ENCODE peak calls at places on chromosome 6, in four cellular contexts. U is IMR-90, N is K562, D is GM12878. J is an unnamed sample.

GRCh38 chr6:7882505-7883257 is 27.9 kb downstream of the TXNDC5 start:
- DNase-seq in D (no peak), U (no peak), N (no peak), J (no peak)

GRCh38 chr6:147170269-147170668 is 33.9 kb upstream of the STXBP5 start:
- DNase-seq in N (no peak), U (peak), D (no peak), J (no peak)

GRCh38 chr6:24146871-24147270 is 20.9 kb downstream of the NRSN1 start:
- DNase-seq in D (no peak), N (no peak), U (no peak), J (no peak)

GRCh38 chr6:88376759-88377387 is 210.7 kb upstream of the CNR1 start:
- DNase-seq in U (peak), N (no peak), D (no peak), J (no peak)

GRCh38 chr6:14016930-14017625 is 92.3 kb downstream of the RNF182 start:
- DNase-seq in U (peak), D (no peak), N (no peak), J (no peak)

GRCh38 chr6:336159-337114 is 44.1 kb downstream of the DUSP22 start:
- DNase-seq in N (no peak), D (peak), U (no peak), J (no peak)

GRCh38 chr6:30071858-30072257 is 3.7 kb downstream of the RNF39 start:
- DNase-seq in U (no peak), N (no peak), D (no peak), J (no peak)

GRCh38 chr6:80282913-80283554 is 176.6 kb downstream of the BCKDHB start:
- DNase-seq in D (no peak), N (no peak), U (no peak), J (no peak)

GRCh38 chr6:28944412-28945006 is 20.7 kb upstream of the TRIM27 start:
- DNase-seq in D (peak), U (peak), N (peak), J (no peak)
- TF ChIP-seq ELK1 in D (no peak), U (no peak), N (no peak), J (no peak)

GRCh38 chr6:78629154-78629721 is 238.1 kb upstream of the IRAK1BP1 start:
- DNase-seq in U (peak), D (no peak), N (no peak), J (no peak)

DNA sequence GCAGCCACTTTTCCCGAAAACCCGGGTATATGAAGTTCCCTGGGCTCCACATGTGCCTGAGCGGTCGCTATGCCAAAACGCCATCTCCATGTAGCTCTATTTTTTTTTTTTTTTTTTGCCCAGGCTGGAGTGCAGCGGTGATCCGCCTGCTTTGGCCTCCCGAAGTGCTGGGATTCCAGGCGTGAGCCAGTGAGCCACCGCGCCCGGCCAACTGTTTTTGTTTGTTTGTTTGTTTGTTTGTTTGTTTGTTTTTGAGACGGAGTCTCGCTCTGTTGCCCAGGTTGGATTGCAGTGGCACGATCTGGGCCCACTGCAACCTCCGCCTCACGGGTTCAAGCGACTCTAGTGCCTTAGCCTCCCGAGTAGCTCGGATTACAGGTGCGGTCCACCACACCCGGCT is 237.5 kb upstream of the IRAK1BP1 start:
- DNase-seq in N (no peak), U (no peak), D (no peak), J (no peak)
- TF ChIP-seq ELK1 in N (no peak), U (no peak), D (no peak), J (no peak)

DNA sequence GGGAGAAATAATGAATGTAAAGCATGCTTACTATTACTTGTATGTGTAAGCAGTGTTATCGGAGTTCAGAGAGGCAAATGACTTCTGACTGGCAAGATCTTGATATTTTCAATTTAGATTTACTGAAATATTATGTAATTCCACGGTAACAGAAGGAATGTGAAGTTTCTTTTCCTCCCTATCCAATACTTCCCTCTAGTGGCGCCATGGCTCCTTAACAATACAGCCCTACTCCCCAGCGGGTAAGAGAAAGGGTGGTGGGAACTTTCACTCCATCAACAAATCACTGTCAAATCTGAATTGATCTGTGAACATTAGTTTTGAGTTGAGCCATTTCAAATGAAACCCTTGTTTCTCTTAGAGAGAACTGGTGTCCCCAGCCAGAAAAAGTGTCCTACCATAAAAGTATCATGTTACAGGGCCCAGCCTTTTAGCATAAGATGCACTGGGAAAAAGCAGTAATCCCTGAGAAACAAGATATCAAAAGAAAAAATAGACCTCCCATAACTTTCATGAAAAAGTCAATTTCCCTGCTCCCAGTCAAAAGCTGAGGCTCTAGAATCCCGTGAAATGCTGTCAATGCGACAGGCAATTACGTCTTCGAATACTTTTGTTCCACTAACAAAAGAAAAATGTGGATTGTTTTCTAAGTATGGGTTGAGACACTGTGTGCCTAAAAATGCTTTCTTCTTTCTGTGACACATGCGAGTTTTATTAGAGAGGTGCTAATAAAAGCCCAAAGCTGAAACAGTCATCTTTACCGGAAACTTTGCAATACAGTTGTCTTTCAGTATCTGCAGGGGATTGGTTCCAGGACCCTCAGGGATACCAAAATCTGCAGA is 12.9 kb downstream of the COX7A2 start:
- DNase-seq in N (peak), D (no peak), U (peak), J (peak)
- TF ChIP-seq ELK1 in N (no peak), D (no peak), U (no peak), J (no peak)

GRCh38 chr6:134714679-134715078 is 235.2 kb downstream of the ALDH8A1 start:
- DNase-seq in N (no peak), U (peak), D (no peak), J (no peak)
- TF ChIP-seq ELK1 in N (no peak), U (no peak), D (no peak), J (no peak)

GRCh38 chr6:10555625-10556309 is 34.6 kb downstream of the GCNT2 start:
- DNase-seq in N (no peak), D (no peak), U (peak), J (no peak)

GRCh38 chr6:10558575-10558974 is 37.4 kb downstream of the GCNT2 start:
- DNase-seq in U (no peak), N (no peak), D (no peak), J (no peak)

GRCh38 chr6:10554826-10555225 is 33.7 kb downstream of the GCNT2 start:
- DNase-seq in N (no peak), D (no peak), U (no peak), J (no peak)

GRCh38 chr6:10557886-10558285 is 36.7 kb downstream of the GCNT2 start:
- DNase-seq in N (no peak), U (no peak), D (no peak), J (no peak)

DNA sequence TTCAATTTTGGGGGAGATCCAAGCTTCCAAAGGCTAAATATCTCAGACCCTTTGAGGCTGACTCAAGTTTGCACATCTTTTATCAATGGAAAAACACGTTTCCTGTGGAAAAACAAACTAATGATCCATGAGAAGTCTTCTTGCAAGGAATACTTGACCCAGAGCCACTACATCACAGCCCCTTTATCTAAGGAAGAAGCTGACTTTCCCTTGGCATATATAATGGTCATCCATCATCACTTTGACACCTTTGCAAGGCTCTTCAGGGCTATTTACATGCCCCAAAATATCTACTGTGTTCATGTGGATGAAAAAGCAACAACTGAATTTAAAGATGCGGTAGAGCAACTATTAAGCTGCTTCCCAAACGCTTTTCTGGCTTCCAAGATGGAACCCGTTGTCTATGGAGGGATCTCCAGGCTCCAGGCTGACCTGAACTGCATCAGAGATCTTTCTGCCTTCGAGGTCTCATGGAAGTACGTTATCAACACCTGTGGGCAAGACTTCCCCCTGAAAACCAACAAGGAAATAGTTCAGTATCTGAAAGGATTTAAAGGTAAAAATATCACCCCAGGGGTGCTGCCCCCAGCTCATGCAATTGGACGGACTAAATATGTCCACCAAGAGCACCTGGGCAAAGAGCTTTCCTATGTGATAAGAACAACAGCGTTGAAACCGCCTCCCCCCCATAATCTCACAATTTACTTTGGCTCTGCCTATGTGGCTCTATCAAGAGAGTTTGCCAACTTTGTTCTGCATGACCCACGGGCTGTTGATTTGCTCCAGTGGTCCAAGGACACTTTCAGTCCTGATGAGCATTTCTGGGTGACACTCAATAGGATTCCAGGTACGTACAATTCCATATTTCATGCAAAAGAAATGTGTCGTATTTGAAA is 35.6 kb downstream of the GCNT2 start:
- DNase-seq in N (no peak), D (no peak), U (no peak), J (no peak)
- TF ChIP-seq ELK1 in N (no peak), D (no peak), U (no peak), J (no peak)

GRCh38 chr6:158713469-158713868 is 63.6 kb downstream of the SYTL3 start:
- DNase-seq in D (no peak), U (no peak), N (no peak), J (no peak)

GRCh38 chr6:158715330-158716311 is 65.8 kb downstream of the SYTL3 start:
- DNase-seq in N (no peak), U (no peak), D (no peak), J (no peak)

GRCh38 chr6:158717341-158718328 is 67.8 kb downstream of the SYTL3 start:
- DNase-seq in D (peak), N (no peak), U (no peak), J (no peak)

GRCh38 chr6:158722176-158722729 is 72.4 kb downstream of the SYTL3 start:
- DNase-seq in U (no peak), D (no peak), N (no peak), J (no peak)

DNA sequence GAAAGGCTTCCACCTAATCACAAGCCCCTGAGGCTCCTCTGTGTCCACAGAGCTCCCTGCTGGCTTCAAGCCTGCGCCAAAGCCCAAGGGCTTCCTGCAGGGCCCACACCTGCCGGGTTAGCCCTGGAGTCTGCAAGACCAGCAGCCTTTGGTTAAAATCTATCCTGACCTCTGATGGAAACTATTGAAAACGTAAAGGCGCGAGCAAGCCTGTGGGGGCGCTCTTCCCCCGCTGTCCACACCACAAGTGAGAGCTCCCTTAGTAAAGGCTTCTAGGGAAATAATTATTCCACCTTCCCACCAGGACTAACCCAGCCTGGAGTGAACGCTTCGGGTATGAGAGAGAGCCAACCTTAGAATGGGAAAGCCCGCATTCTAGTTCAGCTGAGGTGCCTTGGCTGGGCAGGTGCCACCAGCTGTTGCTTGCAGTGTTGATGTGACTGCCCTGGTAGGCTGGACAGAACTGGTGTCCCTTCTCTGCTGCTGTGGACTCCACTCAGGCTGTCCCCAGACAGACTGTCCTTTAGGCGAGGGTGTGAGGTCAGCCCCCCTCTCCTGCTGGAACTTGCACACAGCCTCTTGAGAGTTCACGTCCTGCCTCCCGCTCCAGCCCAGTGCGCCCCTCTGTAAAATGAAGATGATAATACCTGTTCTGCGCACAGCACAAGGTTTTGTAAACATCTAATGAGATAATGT is 68.7 kb downstream of the SYTL3 start:
- DNase-seq in D (no peak), N (peak), U (no peak), J (peak)
- TF ChIP-seq ELK1 in D (no peak), N (no peak), U (no peak), J (no peak)

GRCh38 chr6:140784573-140784972 is 1348.2 kb upstream of the GJE1 start:
- DNase-seq in U (peak), N (no peak), D (no peak), J (no peak)
- TF ChIP-seq ELK1 in U (no peak), N (no peak), D (no peak), J (no peak)

GRCh38 chr6:157891544-157892362 is 68.7 kb downstream of the SNX9 start:
- DNase-seq in U (no peak), N (peak), D (no peak), J (no peak)

GRCh38 chr6:157895585-157895984 is 72.5 kb downstream of the SNX9 start:
- DNase-seq in U (no peak), D (no peak), N (no peak), J (no peak)

GRCh38 chr6:157892363-157892878 is 69.4 kb downstream of the SNX9 start:
- DNase-seq in U (no peak), N (no peak), D (no peak), J (no peak)

GRCh38 chr6:157896931-157897330 is 73.9 kb downstream of the SNX9 start:
- DNase-seq in U (no peak), N (no peak), D (no peak), J (no peak)

GRCh38 chr6:157893238-157893637 is 70.2 kb downstream of the SNX9 start:
- DNase-seq in N (no peak), U (no peak), D (no peak), J (no peak)
- TF ChIP-seq ELK1 in N (no peak), U (no peak), D (no peak), J (no peak)

GRCh38 chr6:136410201-136411027 is 120.8 kb upstream of the BCLAF1 start:
- DNase-seq in D (peak), U (peak), N (no peak), J (no peak)

GRCh38 chr6:136412410-136412809 is 122.8 kb upstream of the BCLAF1 start:
- DNase-seq in N (no peak), D (no peak), U (no peak), J (no peak)

GRCh38 chr6:136411028-136411329 is 121.3 kb upstream of the BCLAF1 start:
- DNase-seq in D (no peak), N (no peak), U (no peak), J (no peak)

GRCh38 chr6:136411453-136412354 is 122.1 kb upstream of the BCLAF1 start:
- DNase-seq in N (no peak), D (no peak), U (no peak), J (no peak)

DNA sequence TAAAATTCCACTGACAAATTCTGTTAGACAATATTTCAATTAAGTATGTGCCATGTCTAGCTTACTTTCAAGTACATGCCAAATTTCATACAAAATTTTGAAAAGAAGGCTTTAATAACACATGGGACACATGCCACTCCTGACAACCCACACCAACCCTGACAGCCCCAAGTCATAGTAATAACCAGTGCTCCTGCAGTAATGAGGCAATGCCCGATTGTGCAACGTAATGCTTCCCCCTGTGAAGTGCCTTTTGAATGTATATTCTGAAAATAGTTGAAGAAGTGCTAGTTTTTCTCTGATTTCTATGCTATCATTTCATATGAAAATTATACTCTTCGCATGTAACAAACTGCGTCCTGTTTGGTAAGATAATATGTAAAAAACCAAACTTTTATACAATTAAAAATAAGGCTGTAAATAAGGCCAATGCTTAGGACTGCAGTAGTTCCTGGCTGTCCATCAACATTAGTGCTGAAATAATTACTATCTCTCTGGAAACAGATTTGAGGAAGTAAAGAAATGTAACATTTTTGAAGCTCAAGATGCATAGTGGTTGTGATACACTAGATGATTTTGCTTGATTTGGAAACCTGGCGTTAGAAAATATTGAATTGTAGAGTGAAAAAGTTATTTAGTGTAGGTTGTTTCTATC is 125.8 kb upstream of the BCLAF1 start:
- DNase-seq in D (no peak), N (no peak), U (peak), J (no peak)
- TF ChIP-seq ELK1 in D (no peak), N (no peak), U (no peak), J (no peak)

GRCh38 chr6:70552974-70553373 is 13.8 kb upstream of the SDHAF4 start:
- DNase-seq in D (no peak), N (no peak), U (no peak), J (no peak)

GRCh38 chr6:70549327-70549726 is 17.4 kb upstream of the SDHAF4 start:
- DNase-seq in N (no peak), D (no peak), U (peak), J (no peak)

GRCh38 chr6:70547313-70547712 is 19.4 kb upstream of the SDHAF4 start:
- DNase-seq in D (no peak), U (peak), N (no peak), J (no peak)

GRCh38 chr6:70551566-70551965 is 15.2 kb upstream of the SDHAF4 start:
- DNase-seq in D (no peak), N (no peak), U (no peak), J (no peak)

GRCh38 chr6:70547905-70548304 is 18.8 kb upstream of the SDHAF4 start:
- DNase-seq in D (no peak), U (no peak), N (no peak), J (no peak)
- TF ChIP-seq ELK1 in D (no peak), U (no peak), N (no peak), J (no peak)